ENCODE peak calls at places on chromosomes 12 and 14, in six cellular contexts. One of them, this sample, is unnamed.

GRCh38 chr12:14854586-14855163 is 11.3 kb upstream of the ART4 start:
- DNase-seq in Peyer's patch: no peak
- DNase-seq in hepatocyte: no peak
- DNase-seq in IMR-90: peak; percentile 16
- DNase-seq in ascending aorta: no peak
- DNase-seq in A549: no peak
- DNase-seq in this sample: no peak

GRCh38 chr12:26120561-26121274 is 4.1 kb downstream of the BHLHE41 start:
- DNase-seq in Peyer's patch: no peak
- DNase-seq in hepatocyte: no peak
- DNase-seq in IMR-90: no peak
- DNase-seq in ascending aorta: no peak
- DNase-seq in A549: no peak
- DNase-seq in this sample: no peak

GRCh38 chr14:89495718-89496117 is 78.7 kb upstream of the FOXN3 start:
- DNase-seq in Peyer's patch: no peak
- DNase-seq in hepatocyte: no peak
- DNase-seq in IMR-90: no peak
- DNase-seq in ascending aorta: no peak
- DNase-seq in A549: no peak
- DNase-seq in this sample: no peak

GRCh38 chr14:44530482-44530881 is 23.4 kb upstream of the FSCB start:
- DNase-seq in Peyer's patch: no peak
- DNase-seq in hepatocyte: no peak
- DNase-seq in IMR-90: no peak
- DNase-seq in ascending aorta: no peak
- DNase-seq in A549: no peak
- DNase-seq in this sample: no peak

GRCh38 chr12:2311001-2311778 is 258.4 kb downstream of the CACNA1C start:
- DNase-seq in Peyer's patch: no peak
- DNase-seq in hepatocyte: no peak
- DNase-seq in IMR-90: peak; percentile 80
- DNase-seq in ascending aorta: no peak
- DNase-seq in A549: no peak
- DNase-seq in this sample: no peak

GRCh38 chr12:50572275-50572674 is 67.5 kb downstream of the DIP2B start:
- DNase-seq in Peyer's patch: no peak
- DNase-seq in hepatocyte: peak; percentile 44
- DNase-seq in IMR-90: peak; percentile 89
- DNase-seq in ascending aorta: no peak
- DNase-seq in A549: no peak
- DNase-seq in this sample: peak; percentile 27

GRCh38 chr12:126506426-126507182 is 1441.4 kb downstream of the AACS start:
- DNase-seq in Peyer's patch: no peak
- DNase-seq in hepatocyte: no peak
- DNase-seq in IMR-90: no peak
- DNase-seq in ascending aorta: no peak
- DNase-seq in A549: no peak
- DNase-seq in this sample: no peak

GRCh38 chr12:90908465-90908864 is 46.5 kb downstream of the CCER1 start:
- DNase-seq in Peyer's patch: no peak
- DNase-seq in hepatocyte: no peak
- DNase-seq in IMR-90: peak; percentile 83
- DNase-seq in ascending aorta: no peak
- DNase-seq in A549: no peak
- DNase-seq in this sample: no peak

GRCh38 chr12:28158353-28158752 is 31.9 kb upstream of the CCDC91 start:
- DNase-seq in Peyer's patch: no peak
- DNase-seq in hepatocyte: no peak
- DNase-seq in IMR-90: no peak
- DNase-seq in ascending aorta: no peak
- DNase-seq in A549: no peak
- DNase-seq in this sample: no peak

GRCh38 chr12:93002278-93003054 is 73.4 kb upstream of the EEA1 start:
- DNase-seq in Peyer's patch: no peak
- DNase-seq in hepatocyte: no peak
- DNase-seq in IMR-90: peak; percentile 92
- DNase-seq in ascending aorta: peak; percentile 75
- DNase-seq in A549: no peak
- DNase-seq in this sample: no peak

GRCh38 chr14:38366374-38366773 is 110.5 kb upstream of the CLEC14A start:
- DNase-seq in Peyer's patch: no peak
- DNase-seq in hepatocyte: no peak
- DNase-seq in IMR-90: no peak
- DNase-seq in ascending aorta: no peak
- DNase-seq in A549: no peak
- DNase-seq in this sample: no peak

GRCh38 chr14:100336618-100337530 is 13.7 kb downstream of the SLC25A47 start:
- DNase-seq in Peyer's patch: peak; percentile 32
- DNase-seq in hepatocyte: no peak
- DNase-seq in IMR-90: no peak
- DNase-seq in ascending aorta: peak; percentile 38
- DNase-seq in A549: no peak
- DNase-seq in this sample: peak; percentile 7

GRCh38 chr14:68476212-68476964 is 316.5 kb downstream of the ZFP36L1 start:
- DNase-seq in Peyer's patch: peak; percentile 89
- DNase-seq in hepatocyte: peak; percentile 73
- DNase-seq in IMR-90: peak; percentile 84
- DNase-seq in ascending aorta: peak; percentile 79
- DNase-seq in A549: no peak
- DNase-seq in this sample: peak; percentile 89

GRCh38 chr12:94770397-94770759 is 120.0 kb upstream of the TMCC3 start:
- DNase-seq in Peyer's patch: no peak
- DNase-seq in hepatocyte: no peak
- DNase-seq in IMR-90: no peak
- DNase-seq in ascending aorta: no peak
- DNase-seq in A549: no peak
- DNase-seq in this sample: no peak

GRCh38 chr14:102878970-102879460 is 43.4 kb upstream of the AMN start:
- DNase-seq in Peyer's patch: no peak
- DNase-seq in hepatocyte: peak; percentile 44
- DNase-seq in IMR-90: no peak
- DNase-seq in ascending aorta: no peak
- DNase-seq in A549: no peak
- DNase-seq in this sample: no peak

GRCh38 chr14:54310151-54310851 is 86.5 kb upstream of the CDKN3 start:
- DNase-seq in Peyer's patch: no peak
- DNase-seq in hepatocyte: no peak
- DNase-seq in IMR-90: no peak
- DNase-seq in ascending aorta: no peak
- DNase-seq in A549: no peak
- DNase-seq in this sample: no peak

GRCh38 chr12:122895757-122896636 is at the start of gene VPS37B:
- DNase-seq in Peyer's patch: peak; percentile 91
- DNase-seq in hepatocyte: peak; percentile 93
- DNase-seq in IMR-90: peak; percentile 90
- DNase-seq in ascending aorta: peak; percentile 94
- DNase-seq in A549: peak; percentile 87
- DNase-seq in this sample: peak; percentile 52

GRCh38 chr12:45582536-45582935 is 147.0 kb upstream of the ARID2 start:
- DNase-seq in Peyer's patch: no peak
- DNase-seq in hepatocyte: no peak
- DNase-seq in IMR-90: no peak
- DNase-seq in ascending aorta: no peak
- DNase-seq in A549: no peak
- DNase-seq in this sample: no peak

GRCh38 chr12:76866146-76866545 is 12.7 kb downstream of the CSRP2 start:
- DNase-seq in Peyer's patch: no peak
- DNase-seq in hepatocyte: no peak
- DNase-seq in IMR-90: no peak
- DNase-seq in ascending aorta: no peak
- DNase-seq in A549: no peak
- DNase-seq in this sample: no peak

GRCh38 chr12:12008931-12009611 is 61.7 kb upstream of the BCL2L14 start:
- DNase-seq in Peyer's patch: peak; percentile 52
- DNase-seq in hepatocyte: no peak
- DNase-seq in IMR-90: peak; percentile 31
- DNase-seq in ascending aorta: no peak
- DNase-seq in A549: no peak
- DNase-seq in this sample: no peak

GRCh38 chr14:26255213-26255612 is 342.6 kb downstream of the NOVA1 start:
- DNase-seq in Peyer's patch: no peak
- DNase-seq in hepatocyte: peak; percentile 27
- DNase-seq in IMR-90: peak; percentile 31
- DNase-seq in ascending aorta: no peak
- DNase-seq in A549: no peak
- DNase-seq in this sample: no peak

GRCh38 chr12:83346333-83346732 is 659.6 kb downstream of the TMTC2 start:
- DNase-seq in Peyer's patch: no peak
- DNase-seq in hepatocyte: no peak
- DNase-seq in IMR-90: no peak
- DNase-seq in ascending aorta: no peak
- DNase-seq in A549: no peak
- DNase-seq in this sample: no peak

GRCh38 chr12:30026621-30027234 is 243.0 kb upstream of the TMTC1 start:
- DNase-seq in Peyer's patch: no peak
- DNase-seq in hepatocyte: no peak
- DNase-seq in IMR-90: peak; percentile 89
- DNase-seq in ascending aorta: no peak
- DNase-seq in A549: no peak
- DNase-seq in this sample: no peak

GRCh38 chr12:59023861-59024424 is 103.6 kb upstream of the LRIG3 start:
- DNase-seq in Peyer's patch: no peak
- DNase-seq in hepatocyte: no peak
- DNase-seq in IMR-90: no peak
- DNase-seq in ascending aorta: no peak
- DNase-seq in A549: no peak
- DNase-seq in this sample: no peak

GRCh38 chr12:6336859-6337744 is 4.8 kb downstream of the TNFRSF1A start:
- DNase-seq in Peyer's patch: peak; percentile 85
- DNase-seq in hepatocyte: no peak
- DNase-seq in IMR-90: no peak
- DNase-seq in ascending aorta: no peak
- DNase-seq in A549: no peak
- DNase-seq in this sample: no peak

GRCh38 chr12:6334940-6335450 is 6.9 kb downstream of the TNFRSF1A start:
- DNase-seq in Peyer's patch: no peak
- DNase-seq in hepatocyte: no peak
- DNase-seq in IMR-90: peak; percentile 39
- DNase-seq in ascending aorta: no peak
- DNase-seq in A549: no peak
- DNase-seq in this sample: no peak

GRCh38 chr12:6334359-6334758 is 7.5 kb downstream of the TNFRSF1A start:
- DNase-seq in Peyer's patch: no peak
- DNase-seq in hepatocyte: no peak
- DNase-seq in IMR-90: no peak
- DNase-seq in ascending aorta: no peak
- DNase-seq in A549: no peak
- DNase-seq in this sample: no peak

GRCh38 chr12:6336079-6336858 is 5.6 kb downstream of the TNFRSF1A start:
- DNase-seq in Peyer's patch: peak; percentile 93
- DNase-seq in hepatocyte: peak; percentile 97
- DNase-seq in IMR-90: peak; percentile 99
- DNase-seq in ascending aorta: peak; percentile 97
- DNase-seq in A549: peak; percentile 99
- DNase-seq in this sample: peak; percentile 95

GRCh38 chr12:6335451-6336078 is 6.3 kb downstream of the TNFRSF1A start:
- DNase-seq in Peyer's patch: peak; percentile 93
- DNase-seq in hepatocyte: peak; percentile 88
- DNase-seq in IMR-90: peak; percentile 88
- DNase-seq in ascending aorta: peak; percentile 94
- DNase-seq in A549: peak; percentile 86
- DNase-seq in this sample: peak; percentile 83
- H3K4me1 ChIP-seq in Peyer's patch: no peaks in the 10 kb centered on the region
- H3K4me1 ChIP-seq in hepatocyte: peaks cover 48% of the 10 kb centered on the region
- H3K4me1 ChIP-seq in IMR-90: peaks cover 64% of the 10 kb centered on the region
- H3K4me1 ChIP-seq in ascending aorta: peaks cover 52% of the 10 kb centered on the region
- H3K4me1 ChIP-seq in A549: peaks cover 80% of the 10 kb centered on the region
- H3K4me1 ChIP-seq in this sample: peaks cover 59% of the 10 kb centered on the region

DNA sequence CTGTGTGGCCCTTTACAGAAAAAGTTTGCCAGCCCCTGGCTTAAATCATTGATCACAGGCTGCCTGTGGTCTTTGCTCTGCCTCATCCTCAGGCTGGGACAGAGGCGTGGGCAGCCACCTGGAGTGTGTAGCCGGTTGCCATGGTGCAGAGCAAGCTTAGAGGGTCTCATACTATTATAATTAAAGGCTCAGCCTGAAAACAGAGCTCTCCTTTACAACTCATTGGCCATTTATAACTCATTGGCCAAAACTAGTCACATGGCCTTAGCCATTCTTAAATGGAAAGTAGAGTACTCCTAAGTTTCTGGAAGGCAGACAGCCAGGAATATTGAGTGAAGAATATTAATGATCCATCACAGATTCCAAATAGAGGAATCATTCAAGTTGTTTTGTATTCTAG is 3.0 kb downstream of the HSP90B1 start:
- DNase-seq in Peyer's patch: no peak
- DNase-seq in hepatocyte: no peak
- DNase-seq in IMR-90: no peak
- DNase-seq in ascending aorta: no peak
- DNase-seq in A549: no peak
- DNase-seq in this sample: no peak
- H3K4me1 ChIP-seq in Peyer's patch: no peaks in the 10 kb centered on the region
- H3K4me1 ChIP-seq in hepatocyte: peaks cover 34% of the 10 kb centered on the region
- H3K4me1 ChIP-seq in IMR-90: peaks cover 3% of the 10 kb centered on the region
- H3K4me1 ChIP-seq in ascending aorta: peaks cover 37% of the 10 kb centered on the region
- H3K4me1 ChIP-seq in A549: peaks cover 32% of the 10 kb centered on the region
- H3K4me1 ChIP-seq in this sample: peaks cover 36% of the 10 kb centered on the region

DNA sequence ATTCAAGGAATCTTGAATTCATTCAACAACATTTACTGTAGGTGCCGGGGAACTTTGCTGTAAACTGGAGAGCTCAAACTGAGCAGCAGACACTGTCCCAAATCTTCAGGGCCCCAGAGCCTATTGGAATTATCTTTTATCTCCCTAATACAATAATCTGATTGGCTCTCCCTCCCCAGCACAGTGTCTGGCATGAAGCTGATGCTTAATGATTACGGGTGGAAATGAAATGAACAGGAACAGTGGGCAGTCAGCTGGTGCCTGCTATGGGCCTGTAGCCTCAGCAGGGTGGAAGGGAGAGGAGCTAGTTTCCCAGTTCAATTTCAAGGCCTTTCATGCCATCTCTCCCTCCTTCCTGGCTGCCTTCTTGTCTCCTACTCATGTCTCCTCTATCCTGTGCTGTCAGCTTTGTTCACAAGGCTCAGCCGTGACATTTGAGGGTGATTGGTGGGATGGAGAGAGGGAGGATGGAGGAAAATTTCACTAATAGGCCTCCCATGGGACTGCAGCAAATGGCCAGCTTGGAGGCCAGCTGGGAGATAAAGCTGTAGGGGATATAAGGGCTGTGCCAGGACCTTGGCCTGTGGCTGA is 4.3 kb upstream of the RAPGEF3 start:
- DNase-seq in Peyer's patch: no peak
- DNase-seq in hepatocyte: no peak
- DNase-seq in IMR-90: no peak
- DNase-seq in ascending aorta: no peak
- DNase-seq in A549: no peak
- DNase-seq in this sample: no peak
- H3K4me1 ChIP-seq in Peyer's patch: no peaks in the 10 kb centered on the region
- H3K4me1 ChIP-seq in hepatocyte: peaks cover 13% of the 10 kb centered on the region
- H3K4me1 ChIP-seq in IMR-90: peaks cover 12% of the 10 kb centered on the region
- H3K4me1 ChIP-seq in ascending aorta: peaks cover 15% of the 10 kb centered on the region
- H3K4me1 ChIP-seq in A549: peaks cover 22% of the 10 kb centered on the region
- H3K4me1 ChIP-seq in this sample: peaks cover 7% of the 10 kb centered on the region

DNA sequence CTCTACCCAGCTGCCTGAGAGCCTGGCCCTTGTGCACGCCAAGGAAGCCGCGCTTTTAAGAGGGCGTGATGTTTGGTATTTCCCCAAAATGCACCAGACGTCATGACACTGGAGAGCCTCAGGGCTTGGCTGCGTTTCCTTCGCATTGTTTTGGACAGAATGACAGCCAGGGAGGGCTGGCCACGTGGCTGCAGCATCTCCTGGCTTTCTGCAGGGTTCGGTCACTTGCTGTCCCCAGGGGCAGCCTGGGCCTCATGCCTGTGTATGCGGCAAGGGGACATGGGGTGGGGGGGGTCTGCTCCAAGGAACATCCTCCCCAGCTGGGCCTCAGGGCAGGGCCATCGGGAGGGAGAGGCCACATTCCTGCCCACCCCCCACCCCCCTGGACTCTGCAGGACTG is 16.2 kb upstream of the NUDT14 start:
- DNase-seq in Peyer's patch: no peak
- DNase-seq in hepatocyte: peak; percentile 38
- DNase-seq in IMR-90: peak; percentile 35
- DNase-seq in ascending aorta: no peak
- DNase-seq in A549: no peak
- DNase-seq in this sample: no peak
- H3K4me1 ChIP-seq in Peyer's patch: no peaks in the 10 kb centered on the region
- H3K4me1 ChIP-seq in hepatocyte: peaks cover 35% of the 10 kb centered on the region
- H3K4me1 ChIP-seq in IMR-90: peaks cover 10% of the 10 kb centered on the region
- H3K4me1 ChIP-seq in ascending aorta: peaks cover 14% of the 10 kb centered on the region
- H3K4me1 ChIP-seq in A549: peaks cover 35% of the 10 kb centered on the region
- H3K4me1 ChIP-seq in this sample: peaks cover 13% of the 10 kb centered on the region

This sample was measured in gastrocnemius medialis.